ENCODE peak calls at places on chromosomes 13 and 19, in four cellular contexts. B is SK-N-SH, C is endothelial cell of umbilical vein, F is vagina. Y is an unnamed sample. For H3K4me1, the result is how much of the 10 kb centered on the place peaks cover.

GRCh38 chr13:36207672-36208071 is 6.7 kb downstream of the SOHLH2 start:
- DNase-seq in B (no peak), C (no peak), F (no peak), Y (no peak)

GRCh38 chr19:8302357-8302691 is 5.8 kb downstream of the CD320 start:
- DNase-seq in B (no peak), C (no peak), F (no peak), Y (no peak)

GRCh38 chr13:107765724-107766436 is 449.5 kb downstream of the LIG4 start:
- DNase-seq in B (peak), C (peak), F (no peak), Y (no peak)

GRCh38 chr13:97231832-97232201 is 9.7 kb downstream of the MBNL2 start:
- DNase-seq in B (no peak), C (no peak), F (no peak), Y (no peak)

GRCh38 chr13:108728370-108728769 is 99.0 kb downstream of the MYO16 start:
- DNase-seq in B (no peak), C (no peak), F (no peak), Y (no peak)

GRCh38 chr19:10760268-10760944 is 42.5 kb downstream of the DNM2 start:
- DNase-seq in B (no peak), C (no peak), F (no peak), Y (peak)

GRCh38 chr13:46097015-46097414 is 7.8 kb downstream of the CPB2 start:
- DNase-seq in B (no peak), C (no peak), F (no peak), Y (no peak)

GRCh38 chr13:33303885-33304284 is 18.3 kb upstream of the STARD13 start:
- DNase-seq in B (no peak), C (no peak), F (no peak), Y (no peak)

GRCh38 chr13:28181413-28181812 is 43.1 kb downstream of the PAN3 start:
- DNase-seq in B (no peak), C (peak), F (no peak), Y (no peak)

GRCh38 chr19:41431426-41432386 is 4.5 kb upstream of the B3GNT8 start:
- DNase-seq in B (no peak), C (peak), F (no peak), Y (no peak)

GRCh38 chr13:28468520-28468915 is 26.4 kb downstream of the FLT1 start:
- DNase-seq in B (no peak), C (no peak), F (no peak), Y (no peak)

DNA sequence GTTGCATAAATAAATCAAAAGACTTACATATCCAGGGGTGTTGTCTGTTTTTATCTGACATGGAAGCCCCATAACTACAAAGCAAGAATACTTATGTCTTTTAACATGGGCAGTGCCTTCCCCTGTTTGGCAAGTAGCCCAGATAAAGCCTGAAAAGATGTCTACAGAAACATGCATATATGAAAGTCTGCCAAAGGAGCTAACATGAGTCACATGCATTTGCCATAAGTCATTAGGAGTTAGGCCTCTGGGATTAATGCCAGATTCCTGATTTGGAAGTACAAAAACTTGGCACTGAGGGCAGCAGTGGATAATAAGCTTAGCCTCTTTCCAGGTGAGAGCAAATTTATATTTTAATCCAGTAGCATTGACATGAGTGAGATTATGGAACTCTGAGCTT is 62.0 kb downstream of the ZNF737 start:
- DNase-seq in B (no peak), C (no peak), F (no peak), Y (no peak)
- TF ChIP-seq POLR2AphosphoS5 in B (no peak), C (no peak), F (peak), Y (no peak)

DNA sequence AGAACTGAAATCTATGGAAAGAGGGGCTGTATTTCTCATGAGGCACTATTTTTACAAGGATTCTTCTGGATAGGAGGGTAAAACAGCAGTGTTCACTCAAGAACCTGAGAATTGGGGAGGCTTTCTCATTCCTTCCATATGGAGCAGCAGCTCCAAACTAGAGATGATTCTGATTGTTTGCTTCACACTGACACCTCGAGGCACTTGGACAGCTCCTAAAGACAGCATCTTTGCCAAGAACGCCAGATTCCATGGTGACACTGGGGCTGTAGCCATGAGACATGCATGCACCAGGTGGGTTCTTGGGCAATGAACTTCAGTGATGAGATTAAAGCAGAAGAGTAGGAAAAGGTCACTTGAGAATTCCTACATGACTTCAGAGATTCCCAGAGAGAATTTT is 361.5 kb upstream of the HTR2A start:
- DNase-seq in B (no peak), C (no peak), F (no peak), Y (no peak)
- H3K27ac ChIP-seq in B (no peak), C (no peak), F (no peak), Y (no peak)

GRCh38 chr19:7272856-7273578 is 21.2 kb downstream of the INSR start:
- DNase-seq in B (no peak), C (no peak), F (no peak), Y (no peak)
- H3K4me1 ChIP-seq in B (under half), C (under half), F (under half), Y (under half)

DNA sequence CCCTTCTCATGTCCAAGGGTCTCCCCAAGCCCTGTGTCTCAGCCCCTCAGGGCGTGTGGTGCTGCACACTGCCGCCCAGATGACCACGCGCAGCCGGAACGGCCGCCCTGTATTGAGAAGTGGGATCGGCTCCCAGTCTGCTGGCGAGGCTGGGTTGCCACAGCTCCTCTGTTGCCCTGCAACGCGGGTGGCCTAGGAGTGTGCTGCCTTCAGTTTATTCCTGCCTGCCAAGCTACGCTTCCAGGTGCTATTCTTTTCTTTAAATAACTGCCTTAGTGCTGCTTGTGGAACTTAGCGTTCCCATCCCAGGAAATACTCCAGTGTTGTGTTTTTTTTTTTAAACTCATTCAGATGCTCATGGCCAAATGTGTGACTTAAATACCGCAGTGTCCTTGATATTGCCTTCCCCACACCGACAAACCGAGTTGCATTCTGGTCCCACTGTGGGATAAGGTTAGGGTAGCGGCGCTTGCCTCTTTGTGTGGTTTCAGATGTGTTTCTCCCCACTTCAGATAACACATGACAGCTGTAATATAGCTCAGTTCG is 16.6 kb downstream of the ACTN4 start:
- DNase-seq in B (no peak), C (no peak), F (no peak), Y (no peak)
- TF ChIP-seq POLR2AphosphoS5 in B (no peak), C (no peak), F (peak), Y (peak)

DNA sequence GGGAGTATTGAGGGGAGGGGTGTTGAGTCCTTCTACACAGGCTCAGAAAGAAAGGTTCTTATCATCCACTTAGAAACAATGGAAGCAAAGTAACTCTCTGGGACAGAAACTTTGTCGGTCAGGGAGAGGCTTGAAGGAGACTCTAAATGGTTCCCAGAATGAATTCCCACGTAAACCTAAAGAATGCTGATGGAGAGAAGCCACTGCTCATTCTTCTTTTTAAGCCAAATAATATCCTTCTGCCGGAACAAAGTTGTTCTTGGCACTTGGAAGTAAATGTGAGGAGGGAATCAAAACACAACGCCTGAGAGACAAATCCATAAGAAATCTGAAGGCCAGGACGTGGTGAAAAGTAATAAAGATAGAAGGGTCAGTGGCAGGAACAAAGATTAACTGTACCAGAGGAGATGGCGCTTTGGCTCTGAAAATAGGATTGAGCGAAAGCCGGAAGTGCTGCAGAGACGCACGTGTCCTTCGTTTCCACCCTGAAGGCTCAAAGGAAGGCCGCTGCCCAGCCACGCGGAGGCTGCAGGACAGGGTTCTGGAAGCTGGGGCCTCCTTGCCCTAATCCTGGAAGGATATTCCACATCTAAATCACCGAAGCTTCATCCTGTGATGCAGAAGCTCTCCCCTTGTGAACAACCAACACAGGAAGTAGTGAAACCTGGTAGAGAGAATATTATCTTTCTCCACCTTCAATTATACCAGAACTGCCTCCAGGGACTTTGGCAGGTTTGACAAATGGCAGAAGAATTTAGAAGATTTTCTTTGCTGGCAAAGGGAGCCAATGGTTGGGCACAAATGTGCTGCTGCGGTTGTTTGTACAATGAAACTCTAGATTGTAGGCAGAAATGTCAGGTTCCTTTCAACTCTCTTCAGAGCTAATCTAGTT is 214.6 kb upstream of the SERP2 start:
- DNase-seq in B (no peak), C (peak), F (no peak), Y (no peak)
- H3K27ac ChIP-seq in B (no peak), C (no peak), F (no peak), Y (no peak)